ENCODE peak calls at places on chromosomes 2 and 18, in six cellular contexts. A, W, C, Z, T and Q are unnamed samples.

GRCh38 chr2:197130318-197130717 is 180.3 kb downstream of the ANKRD44 start:
- DNase-seq in T (no peak), Z (no peak), W (no peak), C (no peak), A (no peak), Q (no peak)

GRCh38 chr2:33292981-33293586 is 183.4 kb upstream of the RASGRP3 start:
- DNase-seq in C (no peak), Z (no peak), A (no peak), T (no peak), W (no peak), Q (no peak)

GRCh38 chr2:52732849-52733395 is 1034.7 kb upstream of the CHAC2 start:
- DNase-seq in Z (no peak), A (no peak), W (no peak), C (no peak), T (no peak), Q (no peak)

GRCh38 chr2:29106980-29107388 is 8.2 kb upstream of the CLIP4 start:
- DNase-seq in W (peak), T (no peak), C (no peak), Z (no peak), A (no peak), Q (no peak)

GRCh38 chr2:204280239-204280638 is 265.0 kb upstream of the PARD3B start:
- DNase-seq in A (no peak), Z (no peak), W (no peak), T (no peak), C (no peak), Q (no peak)

GRCh38 chr2:105888625-105889024 is 143.9 kb downstream of the NCK2 start:
- DNase-seq in C (no peak), T (no peak), A (no peak), W (peak), Z (no peak), Q (no peak)

GRCh38 chr2:28662468-28663095 is 89.0 kb upstream of the PPP1CB start:
- DNase-seq in C (no peak), Z (no peak), W (peak), T (no peak), A (no peak), Q (no peak)

GRCh38 chr18:44680271-44681038 is at the start of gene SETBP1:
- DNase-seq in A (peak), T (peak), C (no peak), Z (peak), W (peak), Q (peak)

GRCh38 chr2:25018681-25019080 is 23.2 kb upstream of the EFR3B start:
- DNase-seq in T (no peak), W (no peak), A (no peak), C (no peak), Z (no peak), Q (no peak)